ENCODE peak calls at places on chromosomes 13 and 19, in six cellular contexts. N is tibial artery, X is midbrain, C is NCI-H1105 treated with DMSO at 0.1 percent for 48 hours, O is AG08395, T is lower lobe of right lung. L is an unnamed sample.
A peak's percentile ranks its signal among the peaks of the same experiment; 100 is the strongest.

GRCh38 chr19:14048439-14049153 is 13.3 kb downstream of the PALM3 start:
- DNase-seq in X (no peak), O (peak; percentile 45), T (peak; percentile 72), C (no peak), N (no peak), L (no peak)

GRCh38 chr13:112416647-112417046 is 40.5 kb downstream of the SPACA7 start:
- DNase-seq in X (no peak), O (no peak), T (no peak), C (no peak), N (no peak), L (no peak)

GRCh38 chr13:109699628-109700071 is 86.7 kb downstream of the IRS2 start:
- DNase-seq in T (no peak), C (no peak), X (no peak), O (no peak), N (no peak), L (peak; percentile 83)

GRCh38 chr13:102878491-102878890 is 32.7 kb downstream of the ERCC5 start:
- DNase-seq in X (no peak), N (no peak), O (peak; percentile 29), T (no peak), C (no peak), L (no peak)

GRCh38 chr19:10517760-10518443 is 655 bp upstream of the S1PR5 start:
- DNase-seq in X (peak; percentile 62), N (no peak), C (peak; percentile 42), T (no peak), O (peak; percentile 40), L (peak; percentile 66)

GRCh38 chr13:112793545-112794445 is 104.0 kb downstream of the ATP11A start:
- DNase-seq in X (no peak), T (no peak), O (no peak), C (no peak), N (no peak), L (no peak)

GRCh38 chr19:8251025-8251472 is 41.9 kb downstream of the CERS4 start:
- DNase-seq in O (peak; percentile 0), T (peak; percentile 88), C (no peak), X (peak; percentile 78), N (peak; percentile 88), L (no peak)

GRCh38 chr19:1874554-1875185 is 10.6 kb downstream of the ABHD17A start:
- DNase-seq in C (peak; percentile 2), T (no peak), X (no peak), O (no peak), N (no peak), L (no peak)

GRCh38 chr13:43054803-43055802 is 31.7 kb downstream of the DNAJC15 start:
- DNase-seq in X (peak; percentile 3), T (no peak), N (no peak), O (peak; percentile 17), C (no peak), L (no peak)

GRCh38 chr13:46685006-46685730 is 111.8 kb downstream of the ESD start:
- DNase-seq in C (no peak), X (no peak), N (no peak), O (no peak), T (no peak), L (no peak)

GRCh38 chr19:51366050-51366998 is at the start of gene ETFB:
- DNase-seq in O (peak; percentile 98), T (peak; percentile 99), X (peak; percentile 96), C (peak; percentile 71), N (peak; percentile 100), L (no peak)

GRCh38 chr13:81326913-81327312 is 986.0 kb upstream of the SPRY2 start:
- DNase-seq in X (no peak), O (no peak), N (no peak), T (no peak), C (peak; percentile 69), L (peak; percentile 93)

GRCh38 chr13:28475916-28476725 is 18.8 kb downstream of the FLT1 start:
- DNase-seq in O (peak; percentile 66), T (no peak), C (no peak), N (no peak), X (no peak), L (no peak)

GRCh38 chr13:98454389-98454881 is 122.5 kb downstream of the STK24 start:
- DNase-seq in X (peak; percentile 43), T (no peak), N (peak; percentile 84), O (peak; percentile 84), C (peak; percentile 54), L (peak; percentile 84)

GRCh38 chr13:103168901-103169508 is 102.8 kb upstream of the SLC10A2 start:
- DNase-seq in N (no peak), T (no peak), O (no peak), X (no peak), C (no peak), L (no peak)

GRCh38 chr19:17075860-17076538 is 422 bp downstream of the MYO9B start:
- DNase-seq in N (no peak), O (peak; percentile 10), X (peak; percentile 16), T (peak; percentile 70), C (peak; percentile 20), L (no peak)

GRCh38 chr19:6374179-6374709 is 1.5 kb downstream of the PSPN start:
- DNase-seq in X (no peak), O (no peak), N (no peak), T (no peak), C (no peak), L (no peak)

GRCh38 chr19:34336781-34337271 is 28.2 kb upstream of the GPI start:
- DNase-seq in N (no peak), T (no peak), X (peak; percentile 31), C (peak; percentile 29), O (peak; percentile 38), L (peak; percentile 41)

GRCh38 chr13:21310220-21310619 is 133.8 kb downstream of the MRPL57 start:
- DNase-seq in O (no peak), T (no peak), C (no peak), X (no peak), N (no peak), L (no peak)

GRCh38 chr13:110914293-110915056 is 394 bp downstream of the ANKRD10 start:
- DNase-seq in T (peak; percentile 90), C (peak; percentile 84), X (peak; percentile 64), N (peak; percentile 85), O (peak; percentile 72), L (peak; percentile 71)

GRCh38 chr19:6535558-6536137 is 4.8 kb downstream of the TNFSF9 start:
- DNase-seq in N (no peak), X (no peak), C (no peak), T (no peak), O (no peak), L (no peak)

GRCh38 chr13:46386996-46387851 is at the start of gene RUBCNL:
- DNase-seq in T (peak; percentile 67), X (peak; percentile 35), C (peak; percentile 18), N (no peak), O (no peak), L (peak; percentile 41)

GRCh38 chr19:56136362-56136761 is 4.7 kb upstream of the ZNF444 start:
- DNase-seq in X (no peak), T (no peak), N (no peak), C (no peak), O (no peak), L (peak; percentile 11)